ENCODE peak calls at places on chromosome 1, in five cellular contexts. H, B, U, T and I are unnamed samples.

GRCh38 chr1:2312589-2313301 is 78.6 kb downstream of the MORN1 start:
- DNase-seq in U (no peak), B (no peak), H (no peak), T (no peak), I (no peak)

GRCh38 chr1:231639819-231640218 is 13.2 kb downstream of the DISC1 start:
- DNase-seq in U (no peak), B (no peak), T (no peak), H (no peak), I (no peak)

GRCh38 chr1:97898948-97899347 is 21.9 kb downstream of the DPYD start:
- DNase-seq in B (no peak), T (no peak), H (no peak), U (no peak), I (no peak)

GRCh38 chr1:11080931-11081330 is 18.7 kb downstream of the EXOSC10 start:
- DNase-seq in H (no peak), B (no peak), T (no peak), U (no peak), I (no peak)

GRCh38 chr1:76337777-76338176 is 263.2 kb downstream of the ST6GALNAC3 start:
- DNase-seq in H (no peak), U (no peak), T (no peak), B (no peak), I (no peak)

GRCh38 chr1:28108006-28108405 is 19.6 kb upstream of the EYA3 start:
- DNase-seq in H (no peak), U (no peak), T (no peak), B (no peak), I (no peak)

GRCh38 chr1:246632584-246633168 is 66.4 kb downstream of the CNST start:
- DNase-seq in H (peak; percentile 74), T (peak; percentile 48), B (no peak), U (no peak), I (no peak)

GRCh38 chr1:2133879-2134215 is 60.7 kb downstream of the FAAP20 start:
- DNase-seq in U (no peak), T (no peak), B (no peak), H (no peak), I (no peak)

GRCh38 chr1:50418600-50419109 is 4.6 kb downstream of the DMRTA2 start:
- DNase-seq in H (no peak), U (no peak), B (no peak), T (no peak), I (no peak)

GRCh38 chr1:52786148-52786547 is 56.4 kb upstream of the ZYG11A start:
- DNase-seq in B (no peak), U (no peak), T (no peak), H (no peak), I (no peak)

GRCh38 chr1:93845554-93846150 is 33.4 kb downstream of the DNTTIP2 start:
- DNase-seq in U (no peak), T (peak; percentile 47), H (peak; percentile 81), B (peak; percentile 50), I (no peak)

GRCh38 chr1:67439277-67440029 is 9.3 kb upstream of the SERBP1 start:
- DNase-seq in T (no peak), U (no peak), H (no peak), B (no peak), I (no peak)

GRCh38 chr1:109498161-109498801 is 4.4 kb downstream of the CYB561D1 start:
- DNase-seq in B (peak; percentile 40), H (no peak), T (no peak), U (no peak), I (no peak)

GRCh38 chr1:30745834-30746208 is 11.8 kb downstream of the LAPTM5 start:
- DNase-seq in H (no peak), U (no peak), B (no peak), T (no peak), I (no peak)

GRCh38 chr1:209628618-209629299 is 23.5 kb downstream of the LAMB3 start:
- DNase-seq in T (no peak), U (no peak), H (no peak), B (no peak), I (no peak)

GRCh38 chr1:1014896-1015681 is 1.8 kb downstream of the ISG15 start:
- DNase-seq in H (no peak), T (no peak), U (no peak), B (no peak), I (no peak)

GRCh38 chr1:40796939-40797667 is 13.5 kb downstream of the KCNQ4 start:
- DNase-seq in T (no peak), B (no peak), H (no peak), U (no peak), I (no peak)

GRCh38 chr1:170126691-170127090 is 19.1 kb upstream of the NTMT2 start:
- DNase-seq in T (no peak), B (no peak), H (peak; percentile 84), U (no peak), I (no peak)

GRCh38 chr1:9615316-9616063 is 26.8 kb downstream of the TMEM201 start:
- DNase-seq in T (peak; percentile 20), H (no peak), U (peak; percentile 29), B (peak; percentile 14), I (no peak)

GRCh38 chr1:111656093-111657017 is 36.8 kb downstream of the RAP1A start:
- DNase-seq in U (no peak), T (peak; percentile 22), B (peak; percentile 6), H (peak; percentile 19), I (peak; percentile 36)